ENCODE peak calls at places on chromosomes 6 and 20, in ten cellular contexts. W is stimulated activated naive B cell treated with anti-CD40 and anti-IgM and Interleukin-4, amounts not matched to agents 10 μg/mL and 1 μg/mL and 100 μg/mL, for 72 hours; B is posterior vena cava; I is stimulated activated CD4-positive, alpha-beta T cell treated with anti-CD3 and anti-CD28 coated beads, Interleukin-12 subunit alpha, Interleukin-12 subunit beta, amount 100 ng/mL, for 4 hours; Q is DMS153; D is EL; Y is glutamatergic neuron; Z is NCI-H1436; P is D721Med; S is astrocyte of the spinal cord. V is an unnamed sample.

GRCh38 chr6:167699141-167700036 is 127.3 kb upstream of the AFDN start:
- DNase-seq in Y (no peak), B (peak), S (peak), I (peak), D (no peak), P (no peak), W (peak), Z (no peak), Q (no peak), V (peak)

GRCh38 chr6:17423018-17423417 is 29.6 kb downstream of the CAP2 start:
- DNase-seq in Y (no peak), W (no peak), Q (no peak), P (no peak), Z (no peak), D (no peak), B (no peak), I (no peak), S (peak), V (no peak)

GRCh38 chr6:49744259-49744658 is at the start of gene CRISP3:
- DNase-seq in S (no peak), P (no peak), Q (peak), D (no peak), I (no peak), Y (no peak), W (no peak), B (no peak), Z (no peak), V (no peak)

GRCh38 chr6:134031696-134032255 is 20.6 kb downstream of the SLC2A12 start:
- DNase-seq in S (peak), B (no peak), D (peak), I (no peak), Z (no peak), W (no peak), Q (no peak), P (no peak), Y (no peak), V (no peak)

GRCh38 chr6:18595774-18596528 is 208.8 kb downstream of the RNF144B start:
- DNase-seq in P (peak), Y (peak), D (peak), Z (peak), I (peak), B (no peak), W (peak), S (peak), Q (peak), V (peak)

GRCh38 chr6:31573239-31574105 is 1.4 kb downstream of the LTA start:
- DNase-seq in Q (no peak), W (no peak), I (no peak), D (no peak), S (no peak), P (no peak), Z (no peak), B (no peak), Y (no peak), V (no peak)

GRCh38 chr6:22067127-22067526 is 229.7 kb downstream of the PRL start:
- DNase-seq in I (no peak), S (no peak), P (no peak), Z (no peak), B (no peak), D (no peak), Y (no peak), Q (no peak), W (no peak), V (no peak)

GRCh38 chr6:35879151-35879550 is 41.7 kb downstream of the SRPK1 start:
- DNase-seq in I (no peak), B (no peak), Y (no peak), D (no peak), P (no peak), W (no peak), Q (no peak), S (no peak), Z (no peak), V (no peak)

GRCh38 chr20:46202758-46203509 is 84.8 kb downstream of the CD40 start:
- DNase-seq in W (no peak), D (no peak), Z (no peak), P (no peak), B (no peak), I (no peak), S (no peak), Q (no peak), Y (no peak), V (no peak)

V was measured in GM12891.